ENCODE peak calls at places on chromosomes 16 and 17, in nine cellular contexts. One of them, this sample, is unnamed.

GRCh38 chr17:36545465-36546417 is 1.0 kb downstream of the GGNBP2 start:
- DNase-seq in fibroblast of the aortic adventitia: peak
- DNase-seq in activated effector memory CD4-positive, alpha-beta T cell treated with Interleukin-2 at 50 U/mL for 16 hours: peak
- DNase-seq in NCI-H1930: peak
- DNase-seq in BJ: peak
- DNase-seq in left lung: peak
- DNase-seq in NCI-H1105 treated with DMSO at 0.1 percent for 48 hours: peak
- DNase-seq in astrocyte of the cerebellum: peak
- DNase-seq in heart right ventricle: peak
- DNase-seq in this sample: peak

GRCh38 chr17:31248986-31249385 is 48.1 kb downstream of the OMG start:
- DNase-seq in fibroblast of the aortic adventitia: peak
- DNase-seq in activated effector memory CD4-positive, alpha-beta T cell treated with Interleukin-2 at 50 U/mL for 16 hours: no peak
- DNase-seq in NCI-H1930: no peak
- DNase-seq in BJ: peak
- DNase-seq in left lung: no peak
- DNase-seq in NCI-H1105 treated with DMSO at 0.1 percent for 48 hours: no peak
- DNase-seq in astrocyte of the cerebellum: peak
- DNase-seq in heart right ventricle: no peak
- DNase-seq in this sample: no peak

GRCh38 chr17:18184143-18185007 is 747 bp downstream of the ALKBH5 start:
- DNase-seq in fibroblast of the aortic adventitia: peak
- DNase-seq in activated effector memory CD4-positive, alpha-beta T cell treated with Interleukin-2 at 50 U/mL for 16 hours: peak
- DNase-seq in NCI-H1930: no peak
- DNase-seq in BJ: no peak
- DNase-seq in left lung: peak
- DNase-seq in NCI-H1105 treated with DMSO at 0.1 percent for 48 hours: peak
- DNase-seq in astrocyte of the cerebellum: no peak
- DNase-seq in heart right ventricle: peak
- DNase-seq in this sample: no peak

GRCh38 chr16:67180166-67180565 is 3.6 kb downstream of the MATCAP1 start:
- DNase-seq in fibroblast of the aortic adventitia: no peak
- DNase-seq in activated effector memory CD4-positive, alpha-beta T cell treated with Interleukin-2 at 50 U/mL for 16 hours: no peak
- DNase-seq in NCI-H1930: no peak
- DNase-seq in BJ: no peak
- DNase-seq in left lung: no peak
- DNase-seq in NCI-H1105 treated with DMSO at 0.1 percent for 48 hours: no peak
- DNase-seq in astrocyte of the cerebellum: no peak
- DNase-seq in heart right ventricle: no peak
- DNase-seq in this sample: no peak

GRCh38 chr16:80164881-80165280 is 375.9 kb upstream of the DYNLRB2 start:
- DNase-seq in fibroblast of the aortic adventitia: no peak
- DNase-seq in activated effector memory CD4-positive, alpha-beta T cell treated with Interleukin-2 at 50 U/mL for 16 hours: no peak
- DNase-seq in NCI-H1930: no peak
- DNase-seq in BJ: no peak
- DNase-seq in left lung: no peak
- DNase-seq in NCI-H1105 treated with DMSO at 0.1 percent for 48 hours: no peak
- DNase-seq in astrocyte of the cerebellum: no peak
- DNase-seq in heart right ventricle: no peak
- DNase-seq in this sample: no peak

GRCh38 chr17:1347681-1348318 is 52.2 kb downstream of the YWHAE start:
- DNase-seq in fibroblast of the aortic adventitia: peak
- DNase-seq in activated effector memory CD4-positive, alpha-beta T cell treated with Interleukin-2 at 50 U/mL for 16 hours: peak
- DNase-seq in NCI-H1930: no peak
- DNase-seq in BJ: no peak
- DNase-seq in left lung: no peak
- DNase-seq in NCI-H1105 treated with DMSO at 0.1 percent for 48 hours: no peak
- DNase-seq in astrocyte of the cerebellum: no peak
- DNase-seq in heart right ventricle: no peak
- DNase-seq in this sample: no peak

GRCh38 chr17:4858880-4859260 is 25.7 kb downstream of the MINK1 start:
- DNase-seq in fibroblast of the aortic adventitia: peak
- DNase-seq in activated effector memory CD4-positive, alpha-beta T cell treated with Interleukin-2 at 50 U/mL for 16 hours: no peak
- DNase-seq in NCI-H1930: no peak
- DNase-seq in BJ: no peak
- DNase-seq in left lung: peak
- DNase-seq in NCI-H1105 treated with DMSO at 0.1 percent for 48 hours: no peak
- DNase-seq in astrocyte of the cerebellum: no peak
- DNase-seq in heart right ventricle: peak
- DNase-seq in this sample: no peak

GRCh38 chr16:74485916-74486315 is 64.6 kb upstream of the CLEC18B start:
- DNase-seq in fibroblast of the aortic adventitia: no peak
- DNase-seq in activated effector memory CD4-positive, alpha-beta T cell treated with Interleukin-2 at 50 U/mL for 16 hours: no peak
- DNase-seq in NCI-H1930: no peak
- DNase-seq in BJ: no peak
- DNase-seq in left lung: no peak
- DNase-seq in NCI-H1105 treated with DMSO at 0.1 percent for 48 hours: no peak
- DNase-seq in astrocyte of the cerebellum: no peak
- DNase-seq in heart right ventricle: no peak
- DNase-seq in this sample: no peak

GRCh38 chr16:28883221-28883996 is 5.1 kb downstream of the ATP2A1 start:
- DNase-seq in fibroblast of the aortic adventitia: no peak
- DNase-seq in activated effector memory CD4-positive, alpha-beta T cell treated with Interleukin-2 at 50 U/mL for 16 hours: no peak
- DNase-seq in NCI-H1930: no peak
- DNase-seq in BJ: no peak
- DNase-seq in left lung: no peak
- DNase-seq in NCI-H1105 treated with DMSO at 0.1 percent for 48 hours: no peak
- DNase-seq in astrocyte of the cerebellum: no peak
- DNase-seq in heart right ventricle: no peak
- DNase-seq in this sample: no peak

GRCh38 chr16:27322858-27323780 is 9.3 kb downstream of the IL4R start:
- DNase-seq in fibroblast of the aortic adventitia: no peak
- DNase-seq in activated effector memory CD4-positive, alpha-beta T cell treated with Interleukin-2 at 50 U/mL for 16 hours: no peak
- DNase-seq in NCI-H1930: no peak
- DNase-seq in BJ: no peak
- DNase-seq in left lung: no peak
- DNase-seq in NCI-H1105 treated with DMSO at 0.1 percent for 48 hours: no peak
- DNase-seq in astrocyte of the cerebellum: no peak
- DNase-seq in heart right ventricle: no peak
- DNase-seq in this sample: no peak

GRCh38 chr16:27315333-27316037 is 1.7 kb downstream of the IL4R start:
- DNase-seq in fibroblast of the aortic adventitia: peak
- DNase-seq in activated effector memory CD4-positive, alpha-beta T cell treated with Interleukin-2 at 50 U/mL for 16 hours: peak
- DNase-seq in NCI-H1930: no peak
- DNase-seq in BJ: no peak
- DNase-seq in left lung: peak
- DNase-seq in NCI-H1105 treated with DMSO at 0.1 percent for 48 hours: no peak
- DNase-seq in astrocyte of the cerebellum: no peak
- DNase-seq in heart right ventricle: peak
- DNase-seq in this sample: no peak

GRCh38 chr17:63600569-63601438 is at the start of gene TACO1:
- DNase-seq in fibroblast of the aortic adventitia: peak
- DNase-seq in activated effector memory CD4-positive, alpha-beta T cell treated with Interleukin-2 at 50 U/mL for 16 hours: peak
- DNase-seq in NCI-H1930: peak
- DNase-seq in BJ: no peak
- DNase-seq in left lung: peak
- DNase-seq in NCI-H1105 treated with DMSO at 0.1 percent for 48 hours: peak
- DNase-seq in astrocyte of the cerebellum: peak
- DNase-seq in heart right ventricle: peak
- DNase-seq in this sample: peak

GRCh38 chr16:19084879-19085278 is 17.5 kb downstream of the COQ7 start:
- DNase-seq in fibroblast of the aortic adventitia: no peak
- DNase-seq in activated effector memory CD4-positive, alpha-beta T cell treated with Interleukin-2 at 50 U/mL for 16 hours: no peak
- DNase-seq in NCI-H1930: no peak
- DNase-seq in BJ: no peak
- DNase-seq in left lung: no peak
- DNase-seq in NCI-H1105 treated with DMSO at 0.1 percent for 48 hours: no peak
- DNase-seq in astrocyte of the cerebellum: no peak
- DNase-seq in heart right ventricle: no peak
- DNase-seq in this sample: no peak

GRCh38 chr16:88731699-88732098 is 25.4 kb downstream of the CTU2 start:
- DNase-seq in fibroblast of the aortic adventitia: no peak
- DNase-seq in activated effector memory CD4-positive, alpha-beta T cell treated with Interleukin-2 at 50 U/mL for 16 hours: no peak
- DNase-seq in NCI-H1930: no peak
- DNase-seq in BJ: no peak
- DNase-seq in left lung: no peak
- DNase-seq in NCI-H1105 treated with DMSO at 0.1 percent for 48 hours: no peak
- DNase-seq in astrocyte of the cerebellum: no peak
- DNase-seq in heart right ventricle: no peak
- DNase-seq in this sample: no peak